ENCODE peak calls at places on chromosomes 2 and 18, in ten cellular contexts. W is hepatocyte; A is Caco-2; Y is H9; I is CD4-positive, alpha-beta memory T cell; S is CD8-positive, alpha-beta T cell; E is left ventricle myocardium inferior; Q is A549; N is suprapubic skin; U is HepG2. F is an unnamed sample. For H3K4me1, the result is how much of the 10 kb centered on the place peaks cover.

GRCh38 chr2:647691-648231 is 29.4 kb downstream of the TMEM18 start:
- DNase-seq in W (no peak), A (no peak), Y (peak), I (no peak), S (no peak), E (no peak), Q (no peak), N (no peak), U (no peak), F (no peak)

GRCh38 chr18:7566587-7567486 is at the start of gene PTPRM:
- DNase-seq in W (peak), A (peak), Y (peak), I (peak), S (peak), E (peak), Q (peak), N (peak), U (peak), F (peak)

GRCh38 chr2:189661957-189662321 is 680 bp downstream of the ASNSD1 start:
- DNase-seq in W (no peak), A (no peak), Y (no peak), I (peak), S (no peak), E (no peak), Q (no peak), N (no peak), U (no peak), F (no peak)

GRCh38 chr18:22930089-22930713 is 2.9 kb upstream of the RBBP8 start:
- DNase-seq in W (peak), A (peak), Y (peak), I (peak), S (peak), E (peak), Q (peak), N (peak), U (peak), F (peak)

GRCh38 chr2:180307096-180307495 is 300.0 kb upstream of the CWC22 start:
- DNase-seq in W (no peak), A (no peak), Y (no peak), I (no peak), S (no peak), E (no peak), Q (no peak), N (no peak), U (no peak), F (no peak)

GRCh38 chr2:107027205-107027604 is 141.2 kb upstream of the ST6GAL2 start:
- DNase-seq in W (no peak), A (no peak), Y (no peak), I (no peak), S (no peak), E (no peak), Q (no peak), N (no peak), U (no peak), F (no peak)

GRCh38 chr2:201357216-201357615 is at the start of gene FLACC1:
- DNase-seq in W (peak), A (peak), Y (peak), I (no peak), S (no peak), E (no peak), Q (peak), N (no peak), U (peak), F (peak)

GRCh38 chr2:1115843-1116539 is 165.3 kb downstream of the SNTG2 start:
- DNase-seq in W (no peak), A (no peak), Y (no peak), I (no peak), S (no peak), E (no peak), Q (no peak), N (no peak), U (no peak), F (no peak)

GRCh38 chr2:349390-349789 is 61.5 kb upstream of the ALKAL2 start:
- DNase-seq in W (no peak), A (no peak), Y (no peak), I (no peak), S (no peak), E (no peak), Q (no peak), N (no peak), U (no peak), F (no peak)

GRCh38 chr2:17538022-17538843 is 2.3 kb upstream of the VSNL1 start:
- DNase-seq in W (peak), A (no peak), Y (peak), I (no peak), S (no peak), E (no peak), Q (no peak), N (peak), U (peak), F (peak)

GRCh38 chr2:45169339-45170190 is 160.3 kb upstream of the SIX2 start:
- DNase-seq in W (peak), A (no peak), Y (peak), I (no peak), S (peak), E (no peak), Q (peak), N (no peak), U (no peak), F (peak)

GRCh38 chr18:45658756-45659155 is 43.5 kb downstream of the SLC14A2 start:
- DNase-seq in W (no peak), A (no peak), Y (no peak), I (no peak), S (no peak), E (no peak), Q (no peak), N (no peak), U (no peak), F (no peak)

GRCh38 chr2:24052951-24053350 is 3.4 kb downstream of the FKBP1B start:
- DNase-seq in W (no peak), A (no peak), Y (no peak), I (no peak), S (no peak), E (no peak), Q (no peak), N (no peak), U (peak), F (no peak)

GRCh38 chr2:127638361-127639110 is 7.4 kb upstream of the GPR17 start:
- DNase-seq in W (peak), A (no peak), Y (peak), I (no peak), S (no peak), E (no peak), Q (no peak), N (no peak), U (no peak), F (no peak)

GRCh38 chr2:62443886-62444285 is 62.1 kb downstream of the TMEM17 start:
- DNase-seq in W (no peak), A (peak), Y (no peak), I (no peak), S (no peak), E (no peak), Q (no peak), N (no peak), U (peak), F (no peak)

GRCh38 chr2:10448208-10448645 is at the start of gene ODC1:
- DNase-seq in W (peak), A (peak), Y (peak), I (peak), S (peak), E (peak), Q (peak), N (peak), U (peak), F (peak)

GRCh38 chr2:10447300-10448207 is 573 bp downstream of the ODC1 start:
- DNase-seq in W (peak), A (no peak), Y (peak), I (no peak), S (no peak), E (no peak), Q (peak), N (peak), U (peak), F (peak)

GRCh38 chr2:10448646-10449480 is 736 bp upstream of the ODC1 start:
- DNase-seq in W (no peak), A (peak), Y (peak), I (peak), S (peak), E (peak), Q (peak), N (peak), U (peak), F (peak)

GRCh38 chr2:10449838-10450691 is 1.9 kb upstream of the ODC1 start:
- DNase-seq in W (peak), A (peak), Y (no peak), I (no peak), S (no peak), E (no peak), Q (peak), N (no peak), U (peak), F (peak)

DNA sequence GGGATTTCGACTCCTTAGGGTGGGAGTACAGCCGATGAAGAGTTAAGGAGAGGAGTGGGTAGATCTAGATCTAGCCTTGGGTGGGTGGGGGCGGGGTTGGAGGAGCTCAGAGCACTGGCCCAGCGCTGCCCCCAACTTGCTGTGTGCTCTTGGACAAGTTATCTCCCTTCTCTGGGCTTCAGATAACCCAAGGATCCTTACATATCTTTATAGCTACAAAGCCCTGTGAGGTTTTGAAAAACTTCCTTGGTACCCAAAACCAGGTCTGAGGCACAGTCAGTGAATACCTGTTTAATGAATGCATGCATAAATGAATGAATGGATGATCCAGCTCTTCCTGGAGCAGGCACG is 1.3 kb upstream of the ODC1 start:
- DNase-seq in W (no peak), A (no peak), Y (no peak), I (no peak), S (no peak), E (no peak), Q (no peak), N (no peak), U (no peak), F (no peak)
- H3K4me1 ChIP-seq in W (under half), A (under half), Y (under half), I (under half), S (under half), E (half or more), Q (half or more), N (under half), U (half or more), F (under half)

GRCh38 chr18:2968559-2968958 is 44.4 kb downstream of the LPIN2 start:
- DNase-seq in W (no peak), A (no peak), Y (no peak), I (no peak), S (no peak), E (no peak), Q (no peak), N (no peak), U (no peak), F (no peak)
- H3K4me1 ChIP-seq in W (half or more), A (under half), Y (under half), I (half or more), S (half or more), E (half or more), Q (under half), N (under half), U (half or more), F (under half)

DNA sequence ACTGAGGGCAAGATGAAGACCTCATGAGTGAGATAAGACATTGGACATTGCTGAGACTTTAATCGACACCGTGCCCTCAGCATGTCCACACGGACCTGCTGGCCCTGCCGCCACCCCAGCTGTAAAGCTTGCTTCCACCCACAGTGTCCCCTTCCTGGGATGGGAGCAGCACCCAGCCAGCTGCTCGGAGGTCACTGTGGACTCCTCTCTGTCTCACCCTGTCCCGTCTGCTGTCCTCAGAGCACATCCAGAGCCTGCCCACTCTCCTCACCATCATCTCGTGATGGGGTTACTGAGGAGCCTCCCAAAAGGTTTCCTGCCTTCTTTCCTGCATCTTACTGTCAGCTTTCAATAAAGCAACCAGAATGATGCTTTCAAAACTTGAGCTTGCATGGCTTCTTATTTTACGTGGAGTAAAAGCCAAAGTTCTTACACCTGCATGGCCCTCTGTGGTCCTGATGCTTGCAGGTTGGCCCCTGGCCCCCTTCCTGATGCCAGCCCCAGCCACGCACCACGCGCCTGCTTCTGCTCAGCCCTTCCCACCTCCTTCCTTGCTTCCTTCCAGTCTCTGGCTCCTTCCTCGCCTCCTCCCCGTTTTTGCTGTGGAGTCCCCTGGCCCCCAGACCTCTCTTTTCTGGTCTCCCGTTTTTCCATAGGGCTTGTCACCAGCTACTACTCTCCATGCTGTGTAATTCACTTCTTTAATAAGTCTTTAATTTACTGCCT is 67.0 kb downstream of the DGKD start:
- DNase-seq in W (no peak), A (no peak), Y (no peak), I (no peak), S (peak), E (no peak), Q (no peak), N (no peak), U (no peak), F (no peak)
- H3K4me1 ChIP-seq in W (under half), A (under half), Y (under half), I (half or more), S (half or more), E (half or more), Q (half or more), N (under half), U (under half), F (under half)

GRCh38 chr2:65486802-65487201 is 54.4 kb upstream of the SPRED2 start:
- DNase-seq in W (no peak), A (no peak), Y (no peak), I (no peak), S (no peak), E (no peak), Q (no peak), N (no peak), U (no peak), F (no peak)
- H3K4me1 ChIP-seq in W (under half), A (under half), Y (under half), I (under half), S (under half), E (under half), Q (under half), N (under half), U (under half), F (under half)